ENCODE peak calls at places on chromosomes 16 and 17, in six cellular contexts. K is RWPE2, T is tibial nerve, X is lower lobe of right lung, M is left ventricle myocardium inferior, D is fibroblast of lung. U is an unnamed sample.

GRCh38 chr17:36722121-36722902 is 120.9 kb downstream of the MRM1 start:
- DNase-seq in K (no peak), T (no peak), X (peak), M (peak), D (peak), U (no peak)

GRCh38 chr16:87332150-87332549 is 15.0 kb upstream of the C16orf95 start:
- DNase-seq in K (peak), T (no peak), X (no peak), M (no peak), D (peak), U (no peak)

GRCh38 chr17:37698132-37698615 is 46.7 kb downstream of the HNF1B start:
- DNase-seq in K (no peak), T (no peak), X (no peak), M (no peak), D (no peak), U (no peak)

GRCh38 chr16:3783516-3783915 is 66.2 kb upstream of the TRAP1 start:
- DNase-seq in K (no peak), T (no peak), X (no peak), M (no peak), D (no peak), U (no peak)

GRCh38 chr17:4853195-4853762 is 20.1 kb downstream of the MINK1 start:
- DNase-seq in K (no peak), T (no peak), X (no peak), M (no peak), D (no peak), U (no peak)

GRCh38 chr17:1004769-1005295 is 7.9 kb downstream of the TIMM22 start:
- DNase-seq in K (no peak), T (no peak), X (no peak), M (no peak), D (no peak), U (no peak)

GRCh38 chr17:21201302-21201602 is 12.7 kb downstream of the TMEM11 start:
- DNase-seq in K (no peak), T (no peak), X (no peak), M (peak), D (no peak), U (no peak)

GRCh38 chr16:73022534-73022933 is 25.4 kb downstream of the ZFHX3 start:
- DNase-seq in K (no peak), T (no peak), X (no peak), M (no peak), D (no peak), U (no peak)

GRCh38 chr17:40515491-40516041 is 14.1 kb upstream of the TNS4 start:
- DNase-seq in K (peak), T (no peak), X (no peak), M (no peak), D (no peak), U (no peak)

GRCh38 chr17:65656390-65657250 is 95.2 kb upstream of the AXIN2 start:
- DNase-seq in K (no peak), T (no peak), X (no peak), M (no peak), D (no peak), U (no peak)

GRCh38 chr16:12340151-12340733 is 363.7 kb downstream of the SNX29 start:
- DNase-seq in K (no peak), T (no peak), X (no peak), M (no peak), D (peak), U (no peak)

GRCh38 chr17:17789828-17790672 is 46.7 kb downstream of the SREBF1 start:
- DNase-seq in K (no peak), T (no peak), X (no peak), M (no peak), D (no peak), U (no peak)

GRCh38 chr16:81521141-81521626 is 76.6 kb downstream of the CMIP start:
- DNase-seq in K (no peak), T (no peak), X (peak), M (no peak), D (no peak), U (no peak)

GRCh38 chr16:31354394-31355291 is at the start of gene ITGAX:
- DNase-seq in K (peak), T (no peak), X (peak), M (peak), D (peak), U (no peak)

GRCh38 chr17:9928601-9929341 is 23.7 kb upstream of the RCVRN start:
- DNase-seq in K (no peak), T (no peak), X (no peak), M (no peak), D (peak), U (no peak)

GRCh38 chr17:50058296-50058945 is 2.5 kb downstream of the ITGA3 start:
- DNase-seq in K (no peak), T (no peak), X (no peak), M (no peak), D (peak), U (no peak)

GRCh38 chr17:28634211-28634865 is 10.6 kb downstream of the BLTP2 start:
- DNase-seq in K (no peak), T (no peak), X (no peak), M (no peak), D (no peak), U (no peak)

GRCh38 chr17:43882761-43883415 is 24.4 kb downstream of the MPP2 start:
- DNase-seq in K (no peak), T (no peak), X (no peak), M (no peak), D (no peak), U (no peak)

GRCh38 chr17:21161498-21162393 is 35.0 kb downstream of the DHRS7B start:
- DNase-seq in K (no peak), T (no peak), X (no peak), M (no peak), D (peak), U (no peak)

GRCh38 chr17:62892069-62892675 is 73.9 kb upstream of the TANC2 start:
- DNase-seq in K (no peak), T (no peak), X (no peak), M (no peak), D (no peak), U (no peak)

GRCh38 chr17:41666336-41666680 is 22.4 kb upstream of the EIF1 start:
- DNase-seq in K (no peak), T (no peak), X (no peak), M (no peak), D (peak), U (no peak)

GRCh38 chr17:63039899-63040602 is 74.0 kb downstream of the TANC2 start:
- DNase-seq in K (no peak), T (no peak), X (no peak), M (no peak), D (peak), U (no peak)

GRCh38 chr17:72699566-72699965 is 392.9 kb downstream of the SLC39A11 start:
- DNase-seq in K (no peak), T (no peak), X (no peak), M (no peak), D (no peak), U (no peak)

GRCh38 chr16:49528035-49528434 is 154.4 kb downstream of the C16orf78 start:
- DNase-seq in K (no peak), T (no peak), X (no peak), M (no peak), D (peak), U (no peak)

GRCh38 chr17:5762191-5762590 is 177.9 kb upstream of the NLRP1 start:
- DNase-seq in K (no peak), T (no peak), X (no peak), M (no peak), D (no peak), U (no peak)

GRCh38 chr16:88500255-88500661 is 47.2 kb downstream of the ZFPM1 start:
- DNase-seq in K (no peak), T (no peak), X (no peak), M (peak), D (no peak), U (no peak)

GRCh38 chr17:57574040-57574513 is 171.0 kb downstream of the CCDC182 start:
- DNase-seq in K (no peak), T (peak), X (no peak), M (peak), D (peak), U (no peak)

GRCh38 chr17:3740611-3741073 is 16.9 kb downstream of the HASPIN start:
- DNase-seq in K (no peak), T (no peak), X (peak), M (no peak), D (no peak), U (no peak)

GRCh38 chr16:54933281-54934150 is 2.9 kb downstream of the IRX5 start:
- DNase-seq in K (no peak), T (no peak), X (no peak), M (no peak), D (no peak), U (no peak)

GRCh38 chr16:9091867-9092281 is 430 bp downstream of the HAPSTR1 start:
- DNase-seq in K (no peak), T (peak), X (peak), M (peak), D (no peak), U (no peak)

GRCh38 chr17:64009571-64010402 is 10.6 kb downstream of the ICAM2 start:
- DNase-seq in K (no peak), T (no peak), X (no peak), M (no peak), D (peak), U (no peak)

GRCh38 chr17:4406386-4406785 is 27.4 kb upstream of the SPNS3 start:
- DNase-seq in K (no peak), T (no peak), X (no peak), M (no peak), D (no peak), U (no peak)

GRCh38 chr17:37147301-37147812 is 198.6 kb downstream of the AATF start:
- DNase-seq in K (no peak), T (no peak), X (no peak), M (no peak), D (no peak), U (no peak)

GRCh38 chr17:80872011-80872929 is 119.4 kb upstream of the CHMP6 start:
- DNase-seq in K (peak), T (no peak), X (peak), M (peak), D (no peak), U (no peak)

GRCh38 chr17:62876664-62877411 is 68.7 kb upstream of the MARCHF10 start:
- DNase-seq in K (no peak), T (no peak), X (no peak), M (no peak), D (peak), U (no peak)

GRCh38 chr16:71726491-71727319 is 2.2 kb upstream of the PHLPP2 start:
- DNase-seq in K (no peak), T (no peak), X (no peak), M (no peak), D (no peak), U (no peak)

DNA sequence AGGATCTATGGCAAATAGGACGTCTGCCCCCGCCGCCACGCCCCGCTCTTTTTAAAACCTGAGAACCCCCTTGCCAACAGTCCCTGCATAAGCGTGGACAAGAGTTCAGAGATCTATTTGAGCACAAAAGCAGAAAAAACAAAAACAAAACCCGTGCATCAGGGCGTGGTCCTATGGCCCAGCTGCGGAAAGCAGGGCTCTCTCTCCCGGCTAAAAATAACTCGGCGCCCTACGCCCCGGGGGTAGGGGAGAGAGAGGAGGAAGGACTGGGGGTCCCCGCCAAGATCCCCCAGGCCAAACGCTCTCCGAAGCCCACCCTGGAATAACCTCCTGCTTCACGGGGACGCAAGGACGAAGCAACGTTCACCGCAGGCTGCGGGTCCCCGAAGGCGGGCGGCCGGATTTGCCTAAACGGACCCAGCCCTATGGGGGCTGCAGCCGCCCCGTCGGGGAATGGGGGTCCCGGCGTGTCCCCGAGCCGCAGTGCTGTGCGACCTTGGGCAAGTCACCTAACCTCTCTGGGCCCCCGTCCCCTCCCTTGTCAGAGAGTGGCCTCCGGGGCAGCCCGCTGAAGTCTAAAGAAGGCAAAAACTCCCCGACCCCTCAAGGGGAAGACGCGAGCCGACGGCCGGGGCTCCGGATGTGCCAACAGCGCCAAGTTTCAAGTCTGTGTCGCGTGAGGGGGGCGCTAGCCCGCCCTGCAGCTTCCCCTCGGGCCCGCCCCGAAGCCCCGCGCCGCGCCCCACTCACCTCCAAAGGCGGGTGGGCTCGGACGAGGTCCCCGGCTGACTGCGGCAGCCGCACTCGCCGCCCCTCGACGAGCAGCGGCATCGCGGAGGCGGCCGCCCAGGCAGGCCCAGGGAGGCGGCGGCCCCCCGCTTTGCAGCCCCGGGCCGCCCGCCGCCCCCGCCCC is 477 bp downstream of the NTAN1 start:
- DNase-seq in K (no peak), T (no peak), X (peak), M (no peak), D (peak), U (no peak)
- TF ChIP-seq CTCF in K (peak), T (no peak), X (peak), M (no peak), D (no peak), U (no peak)

GRCh38 chr17:83009414-83010322 is 69.7 kb upstream of the METRNL start:
- DNase-seq in K (peak), T (no peak), X (no peak), M (no peak), D (no peak), U (no peak)
- H3K4me3 ChIP-seq in K (no peak), T (no peak), X (no peak), M (no peak), D (no peak), U (no peak)

GRCh38 chr16:85027349-85027967 is at the start of gene KIAA0513:
- DNase-seq in K (peak), T (peak), X (peak), M (peak), D (peak), U (peak)
- H3K27ac ChIP-seq in K (peak), T (peak), X (peak), M (peak), D (peak), U (peak)

DNA sequence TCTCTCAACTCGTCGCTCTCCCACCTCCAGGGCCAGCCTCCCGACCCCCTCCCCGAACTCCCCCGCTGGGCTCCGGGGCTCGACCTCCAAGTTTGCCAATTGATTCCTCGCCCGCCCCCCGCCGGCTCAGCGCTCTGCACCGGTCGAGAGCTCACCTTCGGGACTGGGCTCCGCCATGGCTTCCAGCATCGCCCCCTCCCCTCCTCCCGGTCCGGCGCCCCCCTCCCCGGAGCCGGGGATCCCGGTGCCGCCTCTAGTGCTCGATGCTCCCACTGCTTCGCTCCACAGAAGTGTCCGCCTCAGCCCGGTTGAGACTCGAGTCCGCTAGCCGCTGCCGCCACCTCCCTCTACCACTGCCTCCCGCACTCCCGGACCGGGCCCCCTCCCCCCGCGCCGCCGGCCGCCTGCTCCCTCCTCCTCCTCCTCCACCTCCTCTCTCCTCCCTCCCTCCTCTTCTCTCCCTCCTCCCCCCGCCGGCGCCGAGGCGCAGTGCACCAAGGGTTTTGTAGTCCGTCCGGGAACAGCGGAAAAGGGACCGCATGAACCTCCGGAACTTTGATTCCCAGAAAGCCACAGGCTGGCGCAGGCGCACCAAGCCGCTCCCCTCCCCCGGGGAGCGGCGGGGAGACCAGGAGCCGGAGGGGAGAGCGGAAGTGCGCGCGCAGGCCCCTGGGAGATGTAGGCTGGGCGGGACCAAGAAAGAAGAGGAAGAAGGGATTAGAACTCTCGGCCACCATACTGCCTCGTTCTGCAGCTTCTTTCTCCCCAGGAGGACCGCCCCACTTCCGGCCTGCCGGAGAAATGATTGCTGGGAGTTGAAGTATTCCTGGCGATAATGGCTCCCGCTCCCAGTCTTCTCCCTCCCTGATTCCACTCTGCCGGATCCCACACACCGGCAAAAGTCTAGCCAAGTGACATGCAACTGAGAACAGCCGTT is at the start of gene PHF23:
- DNase-seq in K (peak), T (peak), X (peak), M (peak), D (peak), U (peak)
- TF ChIP-seq CTCF in K (no peak), T (peak), X (no peak), M (no peak), D (no peak), U (no peak)

GRCh38 chr16:22838681-22839080 is 24.7 kb downstream of the HS3ST2 start:
- DNase-seq in K (no peak), T (no peak), X (no peak), M (no peak), D (no peak), U (no peak)
- H3K4me3 ChIP-seq in K (no peak), T (no peak), X (no peak), M (no peak), D (no peak), U (no peak)

GRCh38 chr17:77353684-77354419 is 213.1 kb downstream of the SEC14L1 start:
- DNase-seq in K (no peak), T (peak), X (no peak), M (no peak), D (no peak), U (no peak)
- H3K27ac ChIP-seq in K (peak), T (peak), X (peak), M (peak), D (peak), U (no peak)

U was measured in thoracic aorta.